ENCODE peak calls at places on chromosomes 7 and 10, in eight cellular contexts. Q, Z, V, N, E, K, F and L are unnamed samples.

GRCh38 chr7:2030475-2031456 is 202.0 kb downstream of the MAD1L1 start:
- DNase-seq in E (no peak), Q (no peak), K (no peak), Z (no peak), F (peak), V (peak), N (no peak), L (no peak)

GRCh38 chr10:34664706-34665105 is 150.4 kb downstream of the PARD3 start:
- DNase-seq in K (no peak), E (no peak), Q (no peak), Z (no peak), F (no peak), V (no peak), N (no peak), L (no peak)

GRCh38 chr10:80201592-80202256 is 3.6 kb downstream of the ANXA11 start:
- DNase-seq in V (no peak), Z (no peak), Q (no peak), F (no peak), N (no peak), K (no peak), E (no peak), L (no peak)

GRCh38 chr10:46525177-46525823 is 31.2 kb downstream of the GPRIN2 start:
- DNase-seq in K (no peak), Z (peak), N (no peak), Q (peak), E (peak), F (peak), V (no peak), L (peak)

GRCh38 chr7:1193593-1194424 is 33.8 kb upstream of the ZFAND2A start:
- DNase-seq in K (peak), Z (no peak), N (peak), E (peak), V (peak), F (peak), Q (peak), L (peak)

GRCh38 chr7:76332073-76332472 is 26.7 kb downstream of the YWHAG start:
- DNase-seq in Z (no peak), Q (no peak), K (no peak), F (no peak), V (no peak), N (no peak), E (no peak), L (no peak)

GRCh38 chr7:157490465-157490912 is 153.7 kb downstream of the DNAJB6 start:
- DNase-seq in Z (no peak), Q (peak), K (peak), V (no peak), E (peak), F (peak), N (no peak), L (peak)

GRCh38 chr10:75250934-75251333 is 15.2 kb upstream of the COMTD1 start:
- DNase-seq in Q (peak), K (no peak), Z (no peak), E (no peak), V (no peak), N (no peak), F (no peak), L (no peak)

GRCh38 chr10:95394161-95394880 is 103.5 kb upstream of the PDLIM1 start:
- DNase-seq in K (peak), Z (no peak), Q (peak), E (peak), F (no peak), N (no peak), V (no peak), L (peak)

GRCh38 chr7:76069238-76069638 is 21.3 kb downstream of the MDH2 start:
- DNase-seq in N (peak), V (peak), E (peak), Z (no peak), Q (peak), K (peak), F (peak), L (no peak)

GRCh38 chr7:37027557-37028341 is 303.5 kb upstream of the AOAH start:
- DNase-seq in Q (no peak), E (no peak), F (no peak), K (no peak), V (no peak), Z (no peak), N (no peak), L (no peak)

GRCh38 chr10:70920519-70920918 is 32.2 kb upstream of the PCBD1 start:
- DNase-seq in Z (no peak), N (no peak), F (no peak), V (no peak), E (no peak), K (peak), Q (no peak), L (no peak)

GRCh38 chr7:80870806-80871205 is 48.0 kb downstream of the SEMA3C start:
- DNase-seq in E (no peak), Q (no peak), V (no peak), Z (no peak), F (no peak), K (peak), N (no peak), L (no peak)

GRCh38 chr7:46146454-46147255 is 225.6 kb upstream of the IGFBP3 start:
- DNase-seq in Q (peak), E (peak), Z (no peak), V (no peak), K (no peak), F (no peak), N (no peak), L (no peak)

GRCh38 chr10:74502963-74503608 is 323.3 kb upstream of the KAT6B start:
- DNase-seq in K (peak), E (no peak), V (no peak), N (no peak), Z (no peak), Q (peak), F (peak), L (peak)

GRCh38 chr7:36567699-36568436 is 156.4 kb downstream of the AOAH start:
- DNase-seq in K (no peak), E (no peak), N (no peak), Q (no peak), V (no peak), F (no peak), Z (no peak), L (no peak)

GRCh38 chr7:98418636-98419315 is 17.9 kb upstream of the BAIAP2L1 start:
- DNase-seq in F (peak), K (peak), V (no peak), Z (no peak), E (peak), N (no peak), Q (peak), L (peak)

GRCh38 chr10:132670546-132670945 is 115.4 kb downstream of the NKX6-2 start:
- DNase-seq in F (no peak), V (no peak), Z (peak), Q (no peak), K (no peak), E (no peak), N (no peak), L (no peak)

GRCh38 chr10:77894058-77894457 is 32.5 kb downstream of the DLG5 start:
- DNase-seq in V (no peak), N (no peak), F (no peak), Q (no peak), E (no peak), Z (no peak), K (no peak), L (no peak)

GRCh38 chr7:137001041-137001440 is 132.6 kb downstream of the CHRM2 start:
- DNase-seq in K (no peak), V (no peak), F (no peak), Q (no peak), E (no peak), N (no peak), Z (no peak), L (no peak)

GRCh38 chr10:52740155-52740549 is 32.4 kb downstream of the MBL2 start:
- DNase-seq in F (no peak), E (no peak), Z (no peak), N (no peak), Q (no peak), K (no peak), V (no peak), L (no peak)

GRCh38 chr7:145151651-145152050 is 315.8 kb upstream of the TPK1 start:
- DNase-seq in F (no peak), Q (no peak), Z (no peak), V (no peak), K (no peak), E (no peak), N (no peak), L (no peak)

GRCh38 chr7:30276203-30276900 is 8.0 kb upstream of the ZNRF2 start:
- DNase-seq in E (peak), V (peak), Z (no peak), N (peak), K (peak), Q (peak), F (peak), L (peak)

GRCh38 chr10:51246156-51246555 is 171.9 kb downstream of the PRKG1 start:
- DNase-seq in K (no peak), V (no peak), Z (no peak), E (no peak), F (no peak), N (no peak), Q (peak), L (no peak)

GRCh38 chr10:110488124-110488681 is 9.5 kb upstream of the DUSP5 start:
- DNase-seq in E (peak), Z (no peak), K (peak), V (no peak), Q (peak), F (peak), N (no peak), L (no peak)

GRCh38 chr7:22920664-22921063 is 93.3 kb downstream of the HYCC1 start:
- DNase-seq in F (no peak), N (no peak), Z (no peak), E (peak), K (no peak), V (no peak), Q (no peak), L (peak)

GRCh38 chr10:47057471-47057870 is 146.2 kb downstream of the PTPN20 start:
- DNase-seq in V (no peak), K (no peak), Q (no peak), Z (no peak), F (no peak), E (no peak), N (no peak), L (no peak)

GRCh38 chr10:118868618-118869017 is 113.8 kb upstream of the CACUL1 start:
- DNase-seq in E (no peak), Z (no peak), V (no peak), K (no peak), N (no peak), Q (peak), F (no peak), L (peak)

GRCh38 chr10:96025566-96025965 is 17.8 kb upstream of the CCNJ start:
- DNase-seq in K (peak), V (peak), F (peak), E (peak), Z (no peak), Q (peak), N (no peak), L (peak)

GRCh38 chr10:48940372-48940771 is 732 bp upstream of the LRRC18 start:
- DNase-seq in N (no peak), K (no peak), E (no peak), F (no peak), V (no peak), Z (no peak), Q (no peak), L (no peak)

GRCh38 chr7:151680810-151681209 is 161.1 kb upstream of the RHEB start:
- DNase-seq in N (no peak), Q (no peak), V (no peak), F (peak), E (no peak), K (no peak), Z (no peak), L (no peak)

GRCh38 chr7:83791737-83792136 is 142.8 kb upstream of the SEMA3E start:
- DNase-seq in N (no peak), E (peak), Z (no peak), K (peak), Q (no peak), F (no peak), V (no peak), L (no peak)

GRCh38 chr7:106659369-106659962 is 1.5 kb downstream of the CCDC71L start:
- DNase-seq in Z (no peak), N (no peak), Q (peak), E (no peak), K (peak), F (no peak), V (no peak), L (peak)

GRCh38 chr10:62860946-62861345 is 44.8 kb upstream of the EGR2 start:
- DNase-seq in V (no peak), F (peak), Z (no peak), N (no peak), Q (no peak), K (no peak), E (no peak), L (no peak)

GRCh38 chr7:28533731-28534531 is 121.6 kb downstream of the CREB5 start:
- DNase-seq in Q (no peak), V (peak), Z (no peak), E (peak), K (no peak), N (peak), F (no peak), L (no peak)

GRCh38 chr7:108813247-108814014 is 243.8 kb downstream of the DNAJB9 start:
- DNase-seq in Z (no peak), F (no peak), N (no peak), Q (no peak), V (no peak), K (peak), E (peak), L (no peak)

GRCh38 chr7:73556208-73557107 is 1.0 kb downstream of the BCL7B start:
- DNase-seq in Q (no peak), E (no peak), V (no peak), F (no peak), Z (no peak), N (no peak), K (peak), L (no peak)

GRCh38 chr10:11429439-11430052 is 181.9 kb downstream of the USP6NL start:
- DNase-seq in K (no peak), E (no peak), Z (no peak), N (no peak), F (no peak), Q (no peak), V (no peak), L (no peak)